ENCODE peak calls at places on chromosomes 6 and 20, in nine cellular contexts. F, E, G, M, P, O, J, B and R are unnamed samples.

GRCh38 chr6:19434065-19434464 is 403.1 kb upstream of the ID4 start:
- DNase-seq in B (no peak), E (no peak), J (no peak), M (no peak), F (no peak), G (no peak), O (no peak), P (no peak), R (no peak)

GRCh38 chr20:44028868-44029847 is 114.5 kb downstream of the TOX2 start:
- DNase-seq in O (peak), P (no peak), J (no peak), E (no peak), F (no peak), G (no peak), M (no peak), B (no peak), R (no peak)

GRCh38 chr6:166745801-166746668 is 119.0 kb upstream of the RPS6KA2 start:
- DNase-seq in E (no peak), M (no peak), B (no peak), F (no peak), P (no peak), G (no peak), O (no peak), J (no peak), R (no peak)

GRCh38 chr20:63697357-63697867 is 960 bp downstream of the TNFRSF6B start:
- DNase-seq in F (no peak), O (no peak), G (no peak), J (peak), E (peak), M (no peak), P (peak), B (no peak), R (no peak)

GRCh38 chr6:131946992-131947955 is 3.9 kb downstream of the CCN2 start:
- DNase-seq in B (peak), G (peak), J (no peak), E (no peak), F (no peak), M (no peak), P (no peak), O (no peak), R (no peak)

GRCh38 chr20:51500311-51500710 is 42.2 kb downstream of the NFATC2 start:
- DNase-seq in J (no peak), B (no peak), E (no peak), M (no peak), O (peak), G (no peak), F (no peak), P (no peak), R (no peak)

GRCh38 chr6:113856571-113857564 is at the start of gene MARCKS:
- DNase-seq in J (peak), P (peak), O (no peak), B (peak), G (peak), F (peak), E (peak), M (peak), R (peak)

GRCh38 chr6:142275146-142276006 is 26.4 kb upstream of the ADGRG6 start:
- DNase-seq in G (no peak), M (no peak), F (no peak), O (no peak), E (no peak), B (no peak), P (no peak), J (no peak), R (no peak)

GRCh38 chr6:136822051-136822378 is 377 bp upstream of the PEX7 start:
- DNase-seq in O (no peak), F (peak), B (no peak), J (peak), G (no peak), M (no peak), P (no peak), E (peak), R (no peak)

GRCh38 chr6:16730720-16731502 is 30.3 kb downstream of the ATXN1 start:
- DNase-seq in G (peak), F (no peak), B (no peak), M (no peak), J (no peak), O (no peak), P (no peak), E (no peak), R (no peak)

GRCh38 chr6:133953634-133954415 is 801 bp downstream of the TBPL1 start:
- DNase-seq in M (no peak), O (no peak), E (no peak), G (no peak), B (no peak), P (no peak), F (no peak), J (no peak), R (peak)

GRCh38 chr20:53829706-53830521 is 236.3 kb upstream of the ZNF217 start:
- DNase-seq in F (peak), P (no peak), O (no peak), J (no peak), M (no peak), G (peak), B (peak), E (no peak), R (no peak)

GRCh38 chr6:166588691-166589333 is 2.3 kb upstream of the RAMACL start:
- DNase-seq in E (no peak), J (no peak), B (no peak), G (no peak), P (no peak), M (no peak), F (no peak), O (peak), R (no peak)

GRCh38 chr20:4083103-4083864 is 67.9 kb upstream of the RNF24 start:
- DNase-seq in O (no peak), M (no peak), E (no peak), B (no peak), P (peak), G (peak), J (no peak), F (no peak), R (peak)

GRCh38 chr6:69164564-69165252 is 529.6 kb downstream of the ADGRB3 start:
- DNase-seq in P (no peak), G (no peak), J (no peak), E (no peak), F (no peak), B (peak), O (no peak), M (no peak), R (no peak)

GRCh38 chr20:48656661-48657211 is 171.1 kb downstream of the PREX1 start:
- DNase-seq in E (peak), M (no peak), G (peak), J (no peak), O (no peak), P (no peak), B (peak), F (peak), R (peak)

GRCh38 chr6:108766886-108767285 is 81.3 kb upstream of the ARMC2 start:
- DNase-seq in E (no peak), P (no peak), M (no peak), G (no peak), J (no peak), F (no peak), B (no peak), O (no peak), R (no peak)

GRCh38 chr6:150408842-150409241 is 40.0 kb downstream of the IYD start:
- DNase-seq in E (no peak), G (no peak), P (no peak), M (no peak), F (peak), O (no peak), B (no peak), J (no peak), R (no peak)

GRCh38 chr20:34516874-34517542 is 786 bp downstream of the DYNLRB1 start:
- DNase-seq in B (no peak), P (no peak), M (no peak), G (no peak), O (no peak), J (no peak), F (no peak), E (no peak), R (no peak)

GRCh38 chr20:50943091-50943490 is 11.9 kb upstream of the ADNP start:
- DNase-seq in M (no peak), F (no peak), G (no peak), J (no peak), P (no peak), O (no peak), B (no peak), E (no peak), R (no peak)

GRCh38 chr6:109303149-109303548 is 79.1 kb downstream of the CD164 start:
- DNase-seq in G (no peak), P (no peak), E (no peak), J (no peak), O (no peak), F (no peak), M (no peak), B (no peak), R (no peak)

GRCh38 chr6:109121411-109121810 is 26.1 kb downstream of the CEP57L1 start:
- DNase-seq in M (no peak), B (peak), F (no peak), O (no peak), J (no peak), E (no peak), G (no peak), P (no peak), R (no peak)

DNA sequence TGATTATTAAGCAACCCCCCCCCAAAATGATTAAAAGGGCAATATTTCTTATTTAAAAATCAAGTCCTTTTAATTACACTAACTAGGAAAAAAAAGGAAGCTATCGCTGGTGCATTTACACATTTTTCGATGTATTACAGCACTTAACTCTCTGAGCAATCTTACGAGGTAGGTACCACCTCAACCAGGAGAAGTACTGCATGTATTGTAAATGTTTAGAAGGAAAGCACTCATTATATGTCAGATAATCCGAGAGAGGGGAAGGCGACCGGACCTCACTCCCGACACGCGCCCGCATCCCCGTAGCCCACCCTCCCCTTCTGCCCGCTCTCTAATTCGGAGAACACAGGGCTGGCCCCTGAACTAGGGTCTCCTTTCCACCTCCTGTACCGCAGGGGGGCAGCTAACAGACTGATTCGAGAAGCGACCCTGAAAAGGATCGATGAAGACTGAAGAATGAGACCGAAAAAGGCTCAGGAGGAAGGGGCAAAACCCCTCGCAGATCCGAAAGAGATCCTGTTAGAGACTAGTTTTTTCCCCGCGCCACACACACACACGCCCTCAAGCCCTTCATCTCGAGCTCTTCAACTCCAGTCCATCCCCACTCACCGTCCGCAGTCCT is 337 bp downstream of the ESF1 start:
- DNase-seq in G (no peak), J (peak), M (no peak), E (no peak), P (no peak), O (no peak), F (no peak), B (no peak), R (no peak)
- TF ChIP-seq POLR2A in G (peak), J (no peak), M (no peak), E (no peak), P (no peak), O (peak), F (no peak), B (no peak), R (no peak)

DNA sequence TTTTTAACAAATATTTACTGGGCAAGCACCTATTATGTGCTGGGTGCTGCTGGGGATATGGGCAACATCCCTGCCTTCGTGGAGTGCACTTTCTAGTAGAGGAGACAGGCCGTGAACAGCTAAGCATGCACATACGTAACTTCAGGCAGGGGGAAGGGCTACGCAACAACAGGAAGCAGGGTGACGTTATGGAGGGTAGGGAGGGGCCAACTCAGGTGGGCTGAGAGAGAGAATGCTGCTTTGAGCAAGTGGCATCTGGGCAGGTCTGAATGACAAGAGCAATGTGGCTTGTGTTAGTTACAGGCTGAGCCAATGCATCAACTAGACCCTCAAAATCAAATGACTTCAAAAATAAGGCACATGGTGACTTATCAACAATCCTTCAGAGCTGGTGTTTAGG is 112.1 kb downstream of the CDC5L start:
- DNase-seq in M (no peak), J (no peak), P (no peak), F (no peak), B (no peak), E (no peak), O (no peak), G (no peak), R (no peak)
- TF ChIP-seq POLR2A in M (no peak), J (no peak), P (no peak), F (no peak), B (no peak), E (no peak), O (no peak), G (no peak), R (no peak)

DNA sequence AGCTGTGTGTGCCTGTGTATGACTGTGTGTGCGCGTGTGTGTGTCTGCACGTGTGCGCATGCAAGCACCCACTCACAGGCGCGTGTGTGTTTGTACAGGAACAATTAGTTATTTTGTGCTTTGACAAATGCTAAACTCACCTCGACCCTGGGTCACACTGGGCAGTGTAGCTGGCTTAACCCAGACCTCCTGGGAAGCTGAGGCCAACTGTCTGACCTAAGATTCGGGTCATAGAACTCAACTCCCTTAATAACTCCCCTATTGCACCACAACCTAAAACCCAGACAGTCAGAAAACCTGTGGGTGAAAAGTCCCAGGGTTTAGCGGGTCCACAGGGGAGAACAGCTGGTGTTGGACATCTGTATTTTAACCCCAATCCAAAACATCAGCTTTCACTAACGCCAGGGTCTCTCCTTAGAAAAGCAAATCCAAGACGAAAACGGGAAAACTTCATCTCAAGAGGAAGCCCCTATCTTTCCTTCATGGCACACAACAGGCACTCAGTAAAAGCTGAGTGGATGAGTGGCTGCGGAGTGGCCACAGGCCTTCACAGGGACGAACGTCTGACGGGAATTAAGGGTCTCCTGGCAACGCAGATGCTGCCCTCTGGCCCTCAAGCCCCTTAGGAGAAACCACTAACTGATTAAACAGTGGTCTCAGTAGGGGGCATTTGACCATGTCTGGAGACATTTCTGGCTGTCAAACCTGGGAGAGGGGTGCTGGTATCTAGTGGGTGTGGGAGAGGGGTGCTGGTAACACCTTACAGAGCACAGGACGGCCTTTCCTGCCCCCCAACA is 4.5 kb downstream of the PMEPA1 start:
- DNase-seq in F (no peak), G (no peak), B (no peak), J (no peak), O (no peak), P (no peak), M (no peak), E (no peak), R (no peak)
- TF ChIP-seq POLR2A in F (peak), G (no peak), B (no peak), J (no peak), O (no peak), P (no peak), M (no peak), E (no peak), R (no peak)

GRCh38 chr6:22028403-22028802 is 268.4 kb downstream of the PRL start:
- DNase-seq in B (no peak), G (no peak), M (no peak), F (no peak), J (no peak), O (no peak), P (no peak), E (no peak), R (no peak)
- TF ChIP-seq POLR2A in B (no peak), G (no peak), M (no peak), F (no peak), J (no peak), O (no peak), P (no peak), E (no peak), R (no peak)

DNA sequence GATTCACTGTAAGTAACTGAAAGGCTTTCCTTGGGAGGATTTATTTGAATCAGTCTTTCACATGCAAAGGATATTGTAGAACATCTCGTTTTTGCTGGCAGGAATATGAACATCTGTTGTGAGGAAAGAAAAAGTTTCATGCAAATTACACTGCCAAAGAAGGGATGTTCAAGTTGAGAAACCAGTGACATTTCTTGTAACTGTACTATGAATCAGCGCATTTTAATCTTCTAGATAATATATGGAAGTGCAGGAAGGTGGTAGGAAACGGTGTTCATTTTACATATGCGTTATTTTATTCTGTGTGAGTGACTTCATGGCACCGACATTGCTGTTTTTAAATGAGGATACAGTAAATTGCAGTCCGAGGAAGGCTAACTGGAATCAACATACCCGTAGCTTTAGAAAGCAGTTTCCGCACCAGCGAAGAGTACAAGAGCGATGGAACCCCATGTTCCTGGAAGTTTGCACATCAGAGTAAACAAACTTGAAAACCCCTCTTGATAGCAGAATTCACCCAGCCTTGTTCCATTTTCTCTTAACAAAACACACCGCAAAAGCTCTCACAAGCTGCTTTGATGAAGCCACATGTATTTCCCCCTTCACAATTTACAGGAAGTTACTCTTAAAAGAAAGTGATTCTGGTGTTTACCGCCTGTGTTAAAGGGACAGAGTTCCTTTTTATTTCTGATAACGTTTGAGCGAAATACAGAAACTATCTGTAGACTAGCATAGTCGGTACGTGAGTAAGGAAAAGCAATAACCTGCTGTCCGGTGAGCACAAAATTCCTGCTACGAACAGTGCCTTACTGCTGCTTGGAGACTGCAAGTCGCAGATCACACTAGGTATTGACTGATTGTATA is 11.5 kb downstream of the PRDM1 start:
- DNase-seq in P (no peak), E (no peak), G (no peak), M (no peak), F (no peak), B (peak), O (peak), J (no peak), R (peak)
- TF ChIP-seq POLR2A in P (no peak), E (no peak), G (no peak), M (no peak), F (peak), B (no peak), O (no peak), J (no peak), R (peak)